ENCODE peak calls at places on chromosomes 5 and 9, in nine cellular contexts. U is neural progenitor cell; G is CD8-positive, alpha-beta T cell; B is Panc1; T is GM23338; O is tibial nerve; Y is adrenal gland; D is psoas muscle; H is H1. I is an unnamed sample. For H3K4me1, the result is how much of the 10 kb centered on the place peaks cover.

GRCh38 chr5:149735066-149735465 is 5.0 kb downstream of the PPARGC1B start:
- DNase-seq in T (peak), O (peak), H (no peak), U (no peak), B (no peak), D (peak), G (no peak), Y (peak), I (no peak)

GRCh38 chr5:111627862-111628261 is 115.5 kb upstream of the STARD4 start:
- DNase-seq in G (no peak), D (no peak), U (no peak), H (no peak), O (no peak), T (no peak), Y (no peak), B (no peak), I (no peak)

GRCh38 chr9:108928386-108928785 is 5.5 kb downstream of the ELP1 start:
- DNase-seq in B (no peak), D (no peak), Y (no peak), U (no peak), H (no peak), T (no peak), O (no peak), G (no peak), I (no peak)

GRCh38 chr9:125649315-125649714 is 57.7 kb downstream of the MAPKAP1 start:
- DNase-seq in Y (peak), U (no peak), B (no peak), H (no peak), O (no peak), T (no peak), D (peak), G (no peak), I (no peak)

GRCh38 chr5:76303917-76304316 is 99.2 kb upstream of the IQGAP2 start:
- DNase-seq in U (no peak), O (no peak), B (no peak), D (no peak), Y (no peak), H (no peak), T (no peak), G (peak), I (no peak)

GRCh38 chr5:57442080-57442839 is 40.4 kb downstream of the ACTBL2 start:
- DNase-seq in U (no peak), H (no peak), B (no peak), D (no peak), O (no peak), G (no peak), T (no peak), Y (no peak), I (no peak)

GRCh38 chr5:169770109-169770508 is 133.0 kb downstream of the DOCK2 start:
- DNase-seq in O (no peak), B (no peak), D (no peak), T (no peak), H (no peak), Y (no peak), U (no peak), G (no peak), I (no peak)

GRCh38 chr5:93320920-93321319 is 260.1 kb downstream of the NR2F1-AS1 start:
- DNase-seq in O (no peak), H (no peak), Y (no peak), U (no peak), B (no peak), G (no peak), T (no peak), D (no peak), I (no peak)

GRCh38 chr5:16593630-16594029 is 23.2 kb downstream of the RETREG1 start:
- DNase-seq in G (no peak), D (no peak), U (no peak), H (no peak), O (no peak), T (no peak), B (no peak), Y (no peak), I (no peak)

GRCh38 chr5:443239-444151 is 519 bp downstream of the EXOC3 start:
- DNase-seq in T (no peak), B (no peak), Y (peak), H (no peak), O (no peak), G (peak), D (no peak), U (no peak), I (no peak)

GRCh38 chr9:115847245-115847644 is 306.3 kb upstream of the PAPPA start:
- DNase-seq in T (no peak), Y (no peak), D (no peak), U (no peak), O (no peak), H (no peak), B (no peak), G (no peak), I (no peak)

GRCh38 chr5:83322273-83322924 is 149.1 kb upstream of the VCAN start:
- DNase-seq in O (no peak), D (no peak), H (no peak), G (no peak), B (no peak), Y (peak), U (no peak), T (no peak), I (no peak)

GRCh38 chr5:133921069-133921468 is 47.4 kb downstream of the C5orf15 start:
- DNase-seq in Y (no peak), T (no peak), G (no peak), U (no peak), D (no peak), O (no peak), H (no peak), B (no peak), I (no peak)

GRCh38 chr5:74251106-74252032 is 389.2 kb downstream of the ENC1 start:
- DNase-seq in G (no peak), H (no peak), Y (no peak), O (peak), T (peak), D (peak), U (no peak), B (no peak), I (no peak)

GRCh38 chr5:30142432-30142831 is 1051.1 kb upstream of the CDH6 start:
- DNase-seq in U (no peak), H (no peak), D (no peak), G (no peak), O (no peak), Y (no peak), B (no peak), T (no peak), I (no peak)

GRCh38 chr9:105047652-105048031 is 119.7 kb upstream of the ABCA1 start:
- DNase-seq in O (no peak), D (no peak), B (no peak), G (no peak), Y (no peak), U (no peak), H (no peak), T (no peak), I (no peak)

GRCh38 chr9:85404911-85405580 is 336.7 kb downstream of the AGTPBP1 start:
- DNase-seq in D (no peak), U (no peak), Y (no peak), T (no peak), G (no peak), H (no peak), O (no peak), B (no peak), I (no peak)

GRCh38 chr5:138647261-138647788 is 72.1 kb upstream of the HSPA9 start:
- DNase-seq in T (no peak), O (no peak), U (no peak), B (no peak), Y (no peak), D (no peak), H (no peak), G (no peak), I (no peak)

GRCh38 chr5:36237756-36238155 is 4.0 kb downstream of the NADK2 start:
- DNase-seq in T (no peak), U (no peak), B (no peak), H (no peak), Y (no peak), G (no peak), O (no peak), D (no peak), I (no peak)

GRCh38 chr5:80182802-80183645 is 72.8 kb downstream of the SERINC5 start:
- DNase-seq in B (no peak), D (no peak), H (peak), O (no peak), G (no peak), Y (no peak), U (peak), T (peak), I (no peak)

GRCh38 chr5:37370550-37370863 is 399 bp downstream of the NUP155 start:
- DNase-seq in U (no peak), O (peak), Y (no peak), G (no peak), D (no peak), B (no peak), T (no peak), H (no peak), I (no peak)

GRCh38 chr5:37375091-37375490 is 4.0 kb upstream of the WDR70 start:
- DNase-seq in U (no peak), D (no peak), B (no peak), G (no peak), H (no peak), T (no peak), O (no peak), Y (no peak), I (no peak)

DNA sequence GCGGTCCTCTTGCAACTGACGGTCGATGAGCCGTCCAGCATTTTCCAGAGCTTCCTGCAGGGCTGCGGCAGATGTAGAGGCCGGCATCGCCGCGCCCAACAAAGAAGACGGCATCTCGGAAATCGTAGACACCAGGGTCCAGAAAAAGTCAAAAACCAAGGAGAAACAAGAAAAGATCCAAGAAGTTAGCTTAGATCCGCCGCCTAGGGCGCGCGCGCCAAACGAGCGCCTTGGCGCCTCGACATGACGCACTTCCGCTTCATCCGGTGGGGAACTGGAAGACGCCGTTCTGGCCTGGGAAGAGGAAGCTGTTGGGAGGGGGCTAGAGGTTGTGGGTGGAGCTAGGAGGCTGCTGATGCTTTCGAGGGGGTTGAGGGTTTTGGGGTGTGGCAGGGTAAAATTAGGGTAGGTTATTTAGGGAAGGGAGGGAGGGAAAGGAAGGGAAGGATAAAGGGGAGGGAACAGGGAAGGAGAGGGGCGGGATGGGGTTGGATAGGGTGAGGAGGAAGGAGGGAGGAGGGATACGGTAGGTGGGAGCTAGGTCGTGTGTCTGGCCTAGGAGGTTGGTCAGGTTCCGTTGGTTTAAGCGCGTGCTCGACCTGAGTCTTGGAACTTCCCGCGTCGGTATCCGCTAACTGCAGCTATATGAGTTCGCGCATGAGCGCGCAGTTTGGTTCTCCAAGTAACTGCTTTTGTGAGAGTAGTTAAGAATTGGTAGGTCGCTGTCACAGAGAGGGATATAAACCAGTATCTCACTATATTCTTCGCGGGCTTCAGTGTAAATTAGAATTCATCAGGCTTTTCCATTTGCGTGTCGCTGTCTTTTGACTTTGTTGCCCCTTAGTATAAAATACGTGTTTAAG is at the start of gene NUP155:
- DNase-seq in G (peak), U (peak), O (peak), B (peak), H (peak), D (peak), T (peak), Y (peak), I (peak)
- TF ChIP-seq CTCF in G (no peak), U (no peak), O (no peak), B (no peak), H (no peak), D (no peak), T (no peak), Y (no peak), I (no peak)

DNA sequence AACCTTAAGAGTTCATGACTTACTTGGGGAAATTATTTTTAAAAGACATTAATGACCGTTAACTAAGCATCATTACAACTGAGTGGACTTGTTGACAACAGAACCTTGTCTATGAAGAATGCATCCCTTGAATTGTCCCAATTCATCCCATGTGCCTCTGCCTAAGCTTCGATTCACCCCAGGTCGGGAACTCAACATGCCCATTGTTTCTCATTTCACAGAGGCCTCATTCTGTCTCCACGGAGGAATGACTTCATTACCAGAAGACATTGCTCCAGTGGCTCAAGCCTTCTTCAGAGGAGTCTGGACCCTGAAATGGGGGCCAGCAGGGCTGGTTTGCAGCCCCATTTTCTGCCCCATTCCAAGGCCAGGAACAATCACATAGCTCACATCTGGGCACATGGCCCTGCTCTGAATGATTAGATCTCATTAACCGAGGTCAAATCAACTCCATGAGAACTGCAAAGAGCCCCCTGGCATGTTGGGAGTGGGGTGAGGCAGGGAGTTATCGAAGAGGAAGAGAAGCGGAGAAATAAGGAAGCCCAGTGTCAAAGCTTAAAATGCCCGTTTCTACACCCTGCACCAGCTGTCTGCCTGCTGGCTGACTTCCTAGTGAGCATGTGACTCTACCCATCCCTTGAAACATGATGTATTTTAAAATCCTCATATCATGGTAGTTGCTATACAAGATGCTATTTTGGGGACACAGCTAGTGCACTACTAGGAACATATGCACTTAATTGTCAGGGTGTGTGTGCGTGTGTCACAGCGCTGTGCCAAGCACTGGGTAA is 137.3 kb downstream of the LHFPL2 start:
- DNase-seq in H (no peak), D (peak), T (no peak), G (no peak), O (no peak), Y (peak), U (no peak), B (no peak), I (no peak)
- H3K4me1 ChIP-seq in H (under half), D (under half), T (under half), G (under half), O (under half), Y (under half), U (under half), B (under half), I (under half)

DNA sequence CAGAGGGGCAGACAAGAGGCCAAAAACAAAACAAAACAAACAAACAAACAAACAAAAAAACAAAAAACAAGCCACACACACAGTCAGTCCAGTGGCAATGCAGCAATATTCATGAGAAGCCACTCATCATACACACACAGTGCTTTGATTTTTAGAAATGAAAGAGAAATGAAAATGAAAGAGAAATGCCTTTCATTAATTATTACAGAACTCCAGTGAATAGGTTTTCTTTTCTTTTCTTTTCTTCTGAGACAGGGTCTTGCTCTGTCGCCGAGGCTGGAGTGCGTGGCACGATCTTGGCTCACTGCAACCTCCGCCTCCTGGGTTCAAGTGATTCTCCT is 36.9 kb downstream of the SPRY4 start:
- DNase-seq in Y (no peak), B (no peak), G (no peak), D (no peak), O (no peak), H (no peak), T (no peak), U (no peak), I (no peak)
- H3K4me3 ChIP-seq in Y (no peak), B (no peak), G (no peak), D (no peak), O (no peak), H (no peak), T (no peak), U (no peak), I (no peak)

DNA sequence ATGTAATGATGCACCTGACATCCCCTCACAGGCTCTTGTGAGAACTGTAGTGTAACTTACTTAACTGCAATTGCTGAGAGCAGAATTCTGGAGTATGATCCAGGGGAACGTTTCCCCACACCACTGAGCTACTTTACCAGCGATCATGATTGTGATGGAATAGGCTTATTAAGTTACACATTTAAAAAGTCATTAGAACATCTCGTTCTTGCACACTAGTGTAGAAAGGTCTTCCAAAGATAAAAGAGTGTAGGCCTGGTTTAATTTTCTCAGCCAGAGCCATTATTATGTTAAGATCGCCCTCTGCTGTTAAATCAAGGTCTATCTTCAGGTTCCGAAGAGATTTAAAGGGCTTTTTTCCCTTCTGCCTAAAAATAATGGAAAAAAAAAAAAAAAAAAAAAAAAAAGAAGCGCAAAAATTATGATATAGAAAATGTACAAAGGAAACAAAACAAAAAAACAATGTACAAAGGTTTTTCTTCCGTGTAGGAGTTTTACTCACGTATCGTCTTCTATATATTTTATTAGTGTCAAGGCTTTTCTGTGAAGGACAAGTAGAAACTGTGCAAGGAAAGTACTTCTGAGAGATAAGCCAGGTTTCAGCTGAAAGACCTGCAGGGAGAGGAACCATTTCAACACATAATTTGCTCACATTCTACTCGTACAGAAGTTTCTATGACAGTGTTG is 18.6 kb upstream of the MOB3B start:
- DNase-seq in B (no peak), T (peak), U (peak), H (no peak), D (no peak), G (no peak), O (peak), Y (no peak), I (no peak)
- TF ChIP-seq CTCF in B (peak), T (peak), U (peak), H (peak), D (peak), G (peak), O (peak), Y (peak), I (no peak)

DNA sequence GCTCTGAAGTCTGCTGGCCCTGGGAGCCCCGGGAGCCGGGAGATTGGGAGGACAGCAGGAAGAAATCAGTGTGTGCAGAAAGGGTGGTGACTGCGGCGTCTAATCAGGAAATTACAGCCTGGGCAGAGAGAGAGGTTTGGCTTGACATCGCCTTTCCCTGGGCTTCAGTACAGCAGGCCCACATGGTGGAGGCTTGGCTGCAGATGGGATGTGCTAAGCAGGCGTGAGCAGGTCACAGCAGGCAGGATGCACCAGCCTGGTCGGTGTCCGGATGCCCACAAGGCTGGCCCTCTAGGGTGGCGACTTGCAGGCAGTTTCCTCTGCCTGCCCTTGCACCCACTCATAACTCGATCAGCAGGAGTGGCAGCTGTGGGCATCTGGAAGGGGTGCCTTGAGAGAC is 17.1 kb downstream of the PITX1 start:
- DNase-seq in T (no peak), B (no peak), H (no peak), U (no peak), Y (no peak), O (no peak), G (no peak), D (no peak), I (no peak)
- H3K4me1 ChIP-seq in T (under half), B (under half), H (under half), U (under half), Y (under half), O (under half), G (under half), D (under half), I (under half)

DNA sequence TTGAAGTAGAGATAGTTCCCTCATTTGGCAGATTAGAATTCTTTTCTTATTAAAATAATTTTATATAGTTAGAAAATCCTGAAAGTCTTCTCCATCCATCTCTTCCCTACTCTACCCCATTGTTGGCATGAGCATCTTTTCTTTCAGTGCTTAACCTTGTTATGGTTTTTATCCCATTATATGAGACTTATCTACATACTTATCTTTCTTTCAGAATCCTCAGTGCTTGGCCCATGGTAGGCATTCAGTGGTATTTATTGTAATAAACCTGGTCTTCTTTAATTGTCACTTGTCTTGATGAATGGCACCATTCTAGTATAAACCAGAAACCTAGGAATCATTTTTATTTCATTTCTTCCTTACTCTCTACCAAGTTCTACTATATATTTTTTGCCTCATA is 169.8 kb upstream of the TLX3 start:
- DNase-seq in O (no peak), D (no peak), B (no peak), G (no peak), H (no peak), T (no peak), U (no peak), Y (no peak), I (no peak)
- H3K4me3 ChIP-seq in O (no peak), D (no peak), B (no peak), G (no peak), H (no peak), T (no peak), U (no peak), Y (no peak), I (no peak)

GRCh38 chr9:129612123-129612522 is 8.8 kb downstream of the C9orf50 start:
- DNase-seq in H (no peak), T (no peak), O (no peak), B (no peak), Y (no peak), D (no peak), G (no peak), U (no peak), I (no peak)
- TF ChIP-seq CTCF in H (peak), T (peak), O (no peak), B (no peak), Y (no peak), D (no peak), G (no peak), U (no peak), I (no peak)

GRCh38 chr9:114370251-114370984 is 17.4 kb downstream of the AKNA start:
- DNase-seq in U (peak), G (no peak), H (no peak), D (no peak), T (peak), Y (no peak), B (no peak), O (no peak), I (no peak)
- H3K4me1 ChIP-seq in U (under half), G (half or more), H (under half), D (under half), T (half or more), Y (under half), B (under half), O (under half), I (under half)

I was measured in esophagus squamous epithelium.